ENCODE peak calls at places on chromosomes 1 and 21, in ten cellular contexts. One of them, this sample, is unnamed.
A peak's percentile ranks its signal among the peaks of the same experiment; 100 is the strongest.

GRCh38 chr1:89701746-89702241 is 68.9 kb downstream of the LRRC8C start:
- DNase-seq in spleen: no peak
- DNase-seq in mesendoderm: no peak
- DNase-seq in PC-3: no peak
- DNase-seq in HL-60: no peak
- DNase-seq in CD8-positive, alpha-beta T cell: no peak
- DNase-seq in ovary: no peak
- DNase-seq in CD8-positive, alpha-beta memory T cell: no peak
- DNase-seq in CD4-positive, CD25-positive, alpha-beta regulatory T cell: no peak
- DNase-seq in SK-N-SH: peak; percentile 68
- DNase-seq in this sample: no peak

GRCh38 chr1:76862447-76862846 is 4.8 kb upstream of the ST6GALNAC5 start:
- DNase-seq in spleen: no peak
- DNase-seq in mesendoderm: peak; percentile 11
- DNase-seq in PC-3: peak; percentile 12
- DNase-seq in HL-60: no peak
- DNase-seq in CD8-positive, alpha-beta T cell: no peak
- DNase-seq in ovary: no peak
- DNase-seq in CD8-positive, alpha-beta memory T cell: no peak
- DNase-seq in CD4-positive, CD25-positive, alpha-beta regulatory T cell: no peak
- DNase-seq in SK-N-SH: no peak
- DNase-seq in this sample: no peak

GRCh38 chr21:36499578-36500471 is 19.9 kb upstream of the CLDN14 start:
- DNase-seq in spleen: no peak
- DNase-seq in mesendoderm: no peak
- DNase-seq in PC-3: peak; percentile 70
- DNase-seq in HL-60: no peak
- DNase-seq in CD8-positive, alpha-beta T cell: no peak
- DNase-seq in ovary: no peak
- DNase-seq in CD8-positive, alpha-beta memory T cell: no peak
- DNase-seq in CD4-positive, CD25-positive, alpha-beta regulatory T cell: no peak
- DNase-seq in SK-N-SH: no peak
- DNase-seq in this sample: no peak

GRCh38 chr1:228236744-228237143 is 28.9 kb downstream of the OBSCN start:
- DNase-seq in spleen: no peak
- DNase-seq in mesendoderm: peak; percentile 82
- DNase-seq in PC-3: peak; percentile 85
- DNase-seq in HL-60: no peak
- DNase-seq in CD8-positive, alpha-beta T cell: no peak
- DNase-seq in ovary: no peak
- DNase-seq in CD8-positive, alpha-beta memory T cell: no peak
- DNase-seq in CD4-positive, CD25-positive, alpha-beta regulatory T cell: peak; percentile 29
- DNase-seq in SK-N-SH: no peak
- DNase-seq in this sample: no peak

GRCh38 chr1:231200417-231201031 is 38.7 kb downstream of the TRIM67 start:
- DNase-seq in spleen: peak; percentile 35
- DNase-seq in mesendoderm: no peak
- DNase-seq in PC-3: no peak
- DNase-seq in HL-60: no peak
- DNase-seq in CD8-positive, alpha-beta T cell: no peak
- DNase-seq in ovary: no peak
- DNase-seq in CD8-positive, alpha-beta memory T cell: no peak
- DNase-seq in CD4-positive, CD25-positive, alpha-beta regulatory T cell: no peak
- DNase-seq in SK-N-SH: peak; percentile 75
- DNase-seq in this sample: no peak

GRCh38 chr1:244180256-244180655 is 129.2 kb downstream of the ZBTB18 start:
- DNase-seq in spleen: no peak
- DNase-seq in mesendoderm: no peak
- DNase-seq in PC-3: no peak
- DNase-seq in HL-60: no peak
- DNase-seq in CD8-positive, alpha-beta T cell: no peak
- DNase-seq in ovary: no peak
- DNase-seq in CD8-positive, alpha-beta memory T cell: no peak
- DNase-seq in CD4-positive, CD25-positive, alpha-beta regulatory T cell: no peak
- DNase-seq in SK-N-SH: no peak
- DNase-seq in this sample: no peak

GRCh38 chr1:33346921-33347649 is 26.2 kb upstream of the A3GALT2 start:
- DNase-seq in spleen: no peak
- DNase-seq in mesendoderm: peak; percentile 78
- DNase-seq in PC-3: peak; percentile 94
- DNase-seq in HL-60: no peak
- DNase-seq in CD8-positive, alpha-beta T cell: no peak
- DNase-seq in ovary: peak; percentile 58
- DNase-seq in CD8-positive, alpha-beta memory T cell: no peak
- DNase-seq in CD4-positive, CD25-positive, alpha-beta regulatory T cell: peak; percentile 36
- DNase-seq in SK-N-SH: no peak
- DNase-seq in this sample: peak; percentile 75

GRCh38 chr1:152899027-152899426 is 9.3 kb upstream of the IVL start:
- DNase-seq in spleen: no peak
- DNase-seq in mesendoderm: no peak
- DNase-seq in PC-3: no peak
- DNase-seq in HL-60: no peak
- DNase-seq in CD8-positive, alpha-beta T cell: no peak
- DNase-seq in ovary: no peak
- DNase-seq in CD8-positive, alpha-beta memory T cell: no peak
- DNase-seq in CD4-positive, CD25-positive, alpha-beta regulatory T cell: no peak
- DNase-seq in SK-N-SH: no peak
- DNase-seq in this sample: no peak

GRCh38 chr1:182404764-182405163 is 4.3 kb upstream of the TEDDM1 start:
- DNase-seq in spleen: no peak
- DNase-seq in mesendoderm: peak; percentile 29
- DNase-seq in PC-3: no peak
- DNase-seq in HL-60: no peak
- DNase-seq in CD8-positive, alpha-beta T cell: no peak
- DNase-seq in ovary: no peak
- DNase-seq in CD8-positive, alpha-beta memory T cell: no peak
- DNase-seq in CD4-positive, CD25-positive, alpha-beta regulatory T cell: peak; percentile 16
- DNase-seq in SK-N-SH: peak; percentile 17
- DNase-seq in this sample: no peak

GRCh38 chr1:11720033-11720376 is 15.9 kb upstream of the AGTRAP start:
- DNase-seq in spleen: no peak
- DNase-seq in mesendoderm: no peak
- DNase-seq in PC-3: no peak
- DNase-seq in HL-60: no peak
- DNase-seq in CD8-positive, alpha-beta T cell: no peak
- DNase-seq in ovary: no peak
- DNase-seq in CD8-positive, alpha-beta memory T cell: no peak
- DNase-seq in CD4-positive, CD25-positive, alpha-beta regulatory T cell: no peak
- DNase-seq in SK-N-SH: no peak
- DNase-seq in this sample: no peak

GRCh38 chr1:53656062-53656915 is 82.7 kb downstream of the GLIS1 start:
- DNase-seq in spleen: peak; percentile 27
- DNase-seq in mesendoderm: no peak
- DNase-seq in PC-3: no peak
- DNase-seq in HL-60: no peak
- DNase-seq in CD8-positive, alpha-beta T cell: no peak
- DNase-seq in ovary: no peak
- DNase-seq in CD8-positive, alpha-beta memory T cell: no peak
- DNase-seq in CD4-positive, CD25-positive, alpha-beta regulatory T cell: no peak
- DNase-seq in SK-N-SH: peak; percentile 44
- DNase-seq in this sample: peak; percentile 22

GRCh38 chr1:214076341-214077035 is 88.7 kb downstream of the PROX1 start:
- DNase-seq in spleen: no peak
- DNase-seq in mesendoderm: no peak
- DNase-seq in PC-3: no peak
- DNase-seq in HL-60: no peak
- DNase-seq in CD8-positive, alpha-beta T cell: no peak
- DNase-seq in ovary: no peak
- DNase-seq in CD8-positive, alpha-beta memory T cell: no peak
- DNase-seq in CD4-positive, CD25-positive, alpha-beta regulatory T cell: no peak
- DNase-seq in SK-N-SH: no peak
- DNase-seq in this sample: no peak
- H3K27me3 ChIP-seq in spleen: no peaks in the 10 kb centered on the region
- H3K27me3 ChIP-seq in mesendoderm: no peaks in the 10 kb centered on the region
- H3K27me3 ChIP-seq in PC-3: peaks cover 90% of the 10 kb centered on the region
- H3K27me3 ChIP-seq in HL-60: no peaks in the 10 kb centered on the region
- H3K27me3 ChIP-seq in CD8-positive, alpha-beta T cell: no peaks in the 10 kb centered on the region
- H3K27me3 ChIP-seq in ovary: no peaks in the 10 kb centered on the region
- H3K27me3 ChIP-seq in CD8-positive, alpha-beta memory T cell: no peaks in the 10 kb centered on the region
- H3K27me3 ChIP-seq in CD4-positive, CD25-positive, alpha-beta regulatory T cell: no peaks in the 10 kb centered on the region
- H3K27me3 ChIP-seq in SK-N-SH: no peaks in the 10 kb centered on the region
- H3K27me3 ChIP-seq in this sample: no peaks in the 10 kb centered on the region

DNA sequence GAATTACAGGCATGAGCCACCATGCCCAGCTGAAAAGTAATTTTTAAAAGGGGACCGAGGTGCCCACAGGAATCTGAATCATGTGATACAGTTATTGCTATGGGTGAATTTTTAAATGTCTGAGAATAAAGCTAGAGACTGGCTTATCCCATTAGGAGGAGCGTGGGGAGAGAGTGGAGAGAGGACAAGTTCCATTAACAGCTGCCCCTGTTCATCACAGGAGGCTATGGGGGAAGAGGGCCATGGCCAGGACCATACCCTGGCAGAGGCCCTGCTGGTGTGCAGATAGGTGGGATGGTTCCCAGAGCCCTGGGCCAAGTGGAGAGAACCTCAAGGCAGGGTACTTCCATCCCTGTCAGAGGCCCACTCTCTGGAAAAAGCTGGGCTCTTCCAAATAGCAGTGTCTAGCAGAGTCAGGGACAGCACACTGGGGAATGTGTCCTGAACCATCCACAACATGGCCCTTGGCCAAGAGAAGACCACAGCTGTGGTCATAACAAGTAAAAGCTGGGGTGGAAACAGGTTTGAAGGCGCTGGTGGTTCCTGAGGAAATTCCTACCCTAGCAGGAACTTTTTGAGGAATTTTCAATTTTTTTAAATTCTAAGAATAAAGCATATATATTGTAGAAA is 13.7 kb upstream of the ZNF691 start:
- DNase-seq in spleen: no peak
- DNase-seq in mesendoderm: no peak
- DNase-seq in PC-3: no peak
- DNase-seq in HL-60: no peak
- DNase-seq in CD8-positive, alpha-beta T cell: no peak
- DNase-seq in ovary: no peak
- DNase-seq in CD8-positive, alpha-beta memory T cell: no peak
- DNase-seq in CD4-positive, CD25-positive, alpha-beta regulatory T cell: no peak
- DNase-seq in SK-N-SH: no peak
- DNase-seq in this sample: no peak
- H3K27me3 ChIP-seq in spleen: no peaks in the 10 kb centered on the region
- H3K27me3 ChIP-seq in mesendoderm: no peaks in the 10 kb centered on the region
- H3K27me3 ChIP-seq in PC-3: no peaks in the 10 kb centered on the region
- H3K27me3 ChIP-seq in HL-60: no peaks in the 10 kb centered on the region
- H3K27me3 ChIP-seq in CD8-positive, alpha-beta T cell: no peaks in the 10 kb centered on the region
- H3K27me3 ChIP-seq in ovary: no peaks in the 10 kb centered on the region
- H3K27me3 ChIP-seq in CD8-positive, alpha-beta memory T cell: no peaks in the 10 kb centered on the region
- H3K27me3 ChIP-seq in CD4-positive, CD25-positive, alpha-beta regulatory T cell: no peaks in the 10 kb centered on the region
- H3K27me3 ChIP-seq in SK-N-SH: no peaks in the 10 kb centered on the region
- H3K27me3 ChIP-seq in this sample: no peaks in the 10 kb centered on the region

GRCh38 chr1:110163591-110163990 is 13.3 kb downstream of the SLC6A17 start:
- DNase-seq in spleen: no peak
- DNase-seq in mesendoderm: peak; percentile 37
- DNase-seq in PC-3: no peak
- DNase-seq in HL-60: no peak
- DNase-seq in CD8-positive, alpha-beta T cell: no peak
- DNase-seq in ovary: no peak
- DNase-seq in CD8-positive, alpha-beta memory T cell: no peak
- DNase-seq in CD4-positive, CD25-positive, alpha-beta regulatory T cell: no peak
- DNase-seq in SK-N-SH: no peak
- DNase-seq in this sample: no peak
- H3K27me3 ChIP-seq in spleen: no peaks in the 10 kb centered on the region
- H3K27me3 ChIP-seq in mesendoderm: no peaks in the 10 kb centered on the region
- H3K27me3 ChIP-seq in PC-3: peaks cover 91% of the 10 kb centered on the region
- H3K27me3 ChIP-seq in HL-60: peaks cover 2% of the 10 kb centered on the region
- H3K27me3 ChIP-seq in CD8-positive, alpha-beta T cell: no peaks in the 10 kb centered on the region
- H3K27me3 ChIP-seq in ovary: no peaks in the 10 kb centered on the region
- H3K27me3 ChIP-seq in CD8-positive, alpha-beta memory T cell: peaks cover 4% of the 10 kb centered on the region
- H3K27me3 ChIP-seq in CD4-positive, CD25-positive, alpha-beta regulatory T cell: peaks cover 6% of the 10 kb centered on the region
- H3K27me3 ChIP-seq in SK-N-SH: no peaks in the 10 kb centered on the region
- H3K27me3 ChIP-seq in this sample: no peaks in the 10 kb centered on the region

GRCh38 chr21:42149656-42150457 is 69.1 kb upstream of the ABCG1 start:
- DNase-seq in spleen: no peak
- DNase-seq in mesendoderm: no peak
- DNase-seq in PC-3: no peak
- DNase-seq in HL-60: no peak
- DNase-seq in CD8-positive, alpha-beta T cell: no peak
- DNase-seq in ovary: peak; percentile 7
- DNase-seq in CD8-positive, alpha-beta memory T cell: no peak
- DNase-seq in CD4-positive, CD25-positive, alpha-beta regulatory T cell: no peak
- DNase-seq in SK-N-SH: peak; percentile 6
- DNase-seq in this sample: peak; percentile 32
- H3K27me3 ChIP-seq in spleen: peaks cover 6% of the 10 kb centered on the region
- H3K27me3 ChIP-seq in mesendoderm: no peaks in the 10 kb centered on the region
- H3K27me3 ChIP-seq in PC-3: no peaks in the 10 kb centered on the region
- H3K27me3 ChIP-seq in HL-60: no peaks in the 10 kb centered on the region
- H3K27me3 ChIP-seq in CD8-positive, alpha-beta T cell: no peaks in the 10 kb centered on the region
- H3K27me3 ChIP-seq in ovary: no peaks in the 10 kb centered on the region
- H3K27me3 ChIP-seq in CD8-positive, alpha-beta memory T cell: no peaks in the 10 kb centered on the region
- H3K27me3 ChIP-seq in CD4-positive, CD25-positive, alpha-beta regulatory T cell: no peaks in the 10 kb centered on the region
- H3K27me3 ChIP-seq in SK-N-SH: peaks cover 5% of the 10 kb centered on the region
- H3K27me3 ChIP-seq in this sample: no peaks in the 10 kb centered on the region

GRCh38 chr1:200869753-200870391 is 2.9 kb upstream of the GPR25 start:
- DNase-seq in spleen: no peak
- DNase-seq in mesendoderm: no peak
- DNase-seq in PC-3: no peak
- DNase-seq in HL-60: no peak
- DNase-seq in CD8-positive, alpha-beta T cell: no peak
- DNase-seq in ovary: no peak
- DNase-seq in CD8-positive, alpha-beta memory T cell: peak; percentile 37
- DNase-seq in CD4-positive, CD25-positive, alpha-beta regulatory T cell: peak; percentile 39
- DNase-seq in SK-N-SH: no peak
- DNase-seq in this sample: no peak

GRCh38 chr1:200869376-200869752 is 3.4 kb upstream of the GPR25 start:
- DNase-seq in spleen: no peak
- DNase-seq in mesendoderm: no peak
- DNase-seq in PC-3: no peak
- DNase-seq in HL-60: no peak
- DNase-seq in CD8-positive, alpha-beta T cell: no peak
- DNase-seq in ovary: no peak
- DNase-seq in CD8-positive, alpha-beta memory T cell: no peak
- DNase-seq in CD4-positive, CD25-positive, alpha-beta regulatory T cell: no peak
- DNase-seq in SK-N-SH: no peak
- DNase-seq in this sample: no peak

GRCh38 chr1:200862713-200863415 is 9.9 kb upstream of the GPR25 start:
- DNase-seq in spleen: no peak
- DNase-seq in mesendoderm: no peak
- DNase-seq in PC-3: no peak
- DNase-seq in HL-60: no peak
- DNase-seq in CD8-positive, alpha-beta T cell: no peak
- DNase-seq in ovary: no peak
- DNase-seq in CD8-positive, alpha-beta memory T cell: no peak
- DNase-seq in CD4-positive, CD25-positive, alpha-beta regulatory T cell: no peak
- DNase-seq in SK-N-SH: no peak
- DNase-seq in this sample: no peak

GRCh38 chr1:200867018-200867811 is 5.6 kb upstream of the GPR25 start:
- DNase-seq in spleen: no peak
- DNase-seq in mesendoderm: no peak
- DNase-seq in PC-3: no peak
- DNase-seq in HL-60: no peak
- DNase-seq in CD8-positive, alpha-beta T cell: no peak
- DNase-seq in ovary: no peak
- DNase-seq in CD8-positive, alpha-beta memory T cell: no peak
- DNase-seq in CD4-positive, CD25-positive, alpha-beta regulatory T cell: no peak
- DNase-seq in SK-N-SH: no peak
- DNase-seq in this sample: no peak

GRCh38 chr1:200866521-200866920 is 6.3 kb upstream of the GPR25 start:
- DNase-seq in spleen: no peak
- DNase-seq in mesendoderm: peak; percentile 26
- DNase-seq in PC-3: no peak
- DNase-seq in HL-60: no peak
- DNase-seq in CD8-positive, alpha-beta T cell: no peak
- DNase-seq in ovary: no peak
- DNase-seq in CD8-positive, alpha-beta memory T cell: no peak
- DNase-seq in CD4-positive, CD25-positive, alpha-beta regulatory T cell: peak; percentile 72
- DNase-seq in SK-N-SH: no peak
- DNase-seq in this sample: no peak
- H3K27me3 ChIP-seq in spleen: no peaks in the 10 kb centered on the region
- H3K27me3 ChIP-seq in mesendoderm: no peaks in the 10 kb centered on the region
- H3K27me3 ChIP-seq in PC-3: peaks cover 55% of the 10 kb centered on the region
- H3K27me3 ChIP-seq in HL-60: no peaks in the 10 kb centered on the region
- H3K27me3 ChIP-seq in CD8-positive, alpha-beta T cell: no peaks in the 10 kb centered on the region
- H3K27me3 ChIP-seq in ovary: no peaks in the 10 kb centered on the region
- H3K27me3 ChIP-seq in CD8-positive, alpha-beta memory T cell: no peaks in the 10 kb centered on the region
- H3K27me3 ChIP-seq in CD4-positive, CD25-positive, alpha-beta regulatory T cell: no peaks in the 10 kb centered on the region
- H3K27me3 ChIP-seq in SK-N-SH: no peaks in the 10 kb centered on the region
- H3K27me3 ChIP-seq in this sample: no peaks in the 10 kb centered on the region

GRCh38 chr1:143720087-143721023 is 251.4 kb downstream of the FAM72C start:
- DNase-seq in spleen: peak; percentile 87
- DNase-seq in mesendoderm: peak; percentile 90
- DNase-seq in PC-3: no peak
- DNase-seq in HL-60: peak; percentile 71
- DNase-seq in CD8-positive, alpha-beta T cell: no peak
- DNase-seq in ovary: peak; percentile 27
- DNase-seq in CD8-positive, alpha-beta memory T cell: no peak
- DNase-seq in CD4-positive, CD25-positive, alpha-beta regulatory T cell: no peak
- DNase-seq in SK-N-SH: no peak
- DNase-seq in this sample: no peak
- H3K27me3 ChIP-seq in spleen: peaks cover 15% of the 10 kb centered on the region
- H3K27me3 ChIP-seq in mesendoderm: no peaks in the 10 kb centered on the region
- H3K27me3 ChIP-seq in PC-3: peaks cover 28% of the 10 kb centered on the region
- H3K27me3 ChIP-seq in HL-60: no peaks in the 10 kb centered on the region
- H3K27me3 ChIP-seq in CD8-positive, alpha-beta T cell: no peaks in the 10 kb centered on the region
- H3K27me3 ChIP-seq in ovary: no peaks in the 10 kb centered on the region
- H3K27me3 ChIP-seq in CD8-positive, alpha-beta memory T cell: peaks cover 8% of the 10 kb centered on the region
- H3K27me3 ChIP-seq in CD4-positive, CD25-positive, alpha-beta regulatory T cell: no peaks in the 10 kb centered on the region
- H3K27me3 ChIP-seq in SK-N-SH: peaks cover 51% of the 10 kb centered on the region
- H3K27me3 ChIP-seq in this sample: no peaks in the 10 kb centered on the region